ENCODE peak calls at places on chromosome 18, in nine cellular contexts. One of them, this sample, is unnamed.
A peak's percentile ranks its signal among the peaks of the same experiment; 100 is the strongest.

GRCh38 chr18:3099327-3099726 is 86.4 kb upstream of the LPIN2 start:
- DNase-seq in T-helper 9 cell: no peak
- DNase-seq in stimulated activated naive B cell treated with anti-CD40 and anti-IgM and Interleukin-4, amounts not matched to agents 10 μg/mL and 1 μg/mL and 100 μg/mL, for 72 hours: no peak
- DNase-seq in SW 1271: no peak
- DNase-seq in esophagus squamous epithelium: no peak
- DNase-seq in effector CD4-positive, alpha-beta T cell: no peak
- DNase-seq in Karpas-422: no peak
- DNase-seq in HL-60: no peak
- DNase-seq in hippocampal formation: no peak
- DNase-seq in this sample: no peak

GRCh38 chr18:56298935-56299334 is 339.5 kb downstream of the TXNL1 start:
- DNase-seq in T-helper 9 cell: no peak
- DNase-seq in stimulated activated naive B cell treated with anti-CD40 and anti-IgM and Interleukin-4, amounts not matched to agents 10 μg/mL and 1 μg/mL and 100 μg/mL, for 72 hours: no peak
- DNase-seq in SW 1271: no peak
- DNase-seq in esophagus squamous epithelium: no peak
- DNase-seq in effector CD4-positive, alpha-beta T cell: no peak
- DNase-seq in Karpas-422: no peak
- DNase-seq in HL-60: no peak
- DNase-seq in hippocampal formation: no peak
- DNase-seq in this sample: no peak

GRCh38 chr18:63477972-63478371 is 1.2 kb downstream of the SERPINB5 start:
- DNase-seq in T-helper 9 cell: no peak
- DNase-seq in stimulated activated naive B cell treated with anti-CD40 and anti-IgM and Interleukin-4, amounts not matched to agents 10 μg/mL and 1 μg/mL and 100 μg/mL, for 72 hours: no peak
- DNase-seq in SW 1271: no peak
- DNase-seq in esophagus squamous epithelium: no peak
- DNase-seq in effector CD4-positive, alpha-beta T cell: no peak
- DNase-seq in Karpas-422: no peak
- DNase-seq in HL-60: no peak
- DNase-seq in hippocampal formation: no peak
- DNase-seq in this sample: no peak

GRCh38 chr18:39453882-39454281 is 1888.3 kb upstream of the CELF4 start:
- DNase-seq in T-helper 9 cell: no peak
- DNase-seq in stimulated activated naive B cell treated with anti-CD40 and anti-IgM and Interleukin-4, amounts not matched to agents 10 μg/mL and 1 μg/mL and 100 μg/mL, for 72 hours: no peak
- DNase-seq in SW 1271: no peak
- DNase-seq in esophagus squamous epithelium: no peak
- DNase-seq in effector CD4-positive, alpha-beta T cell: no peak
- DNase-seq in Karpas-422: no peak
- DNase-seq in HL-60: no peak
- DNase-seq in hippocampal formation: no peak
- DNase-seq in this sample: no peak

GRCh38 chr18:62521588-62521987 is 1.2 kb upstream of the ZCCHC2 start:
- DNase-seq in T-helper 9 cell: no peak
- DNase-seq in stimulated activated naive B cell treated with anti-CD40 and anti-IgM and Interleukin-4, amounts not matched to agents 10 μg/mL and 1 μg/mL and 100 μg/mL, for 72 hours: no peak
- DNase-seq in SW 1271: no peak
- DNase-seq in esophagus squamous epithelium: no peak
- DNase-seq in effector CD4-positive, alpha-beta T cell: no peak
- DNase-seq in Karpas-422: no peak
- DNase-seq in HL-60: no peak
- DNase-seq in hippocampal formation: no peak
- DNase-seq in this sample: no peak

GRCh38 chr18:70907673-70908072 is 618.8 kb downstream of the SOCS6 start:
- DNase-seq in T-helper 9 cell: no peak
- DNase-seq in stimulated activated naive B cell treated with anti-CD40 and anti-IgM and Interleukin-4, amounts not matched to agents 10 μg/mL and 1 μg/mL and 100 μg/mL, for 72 hours: no peak
- DNase-seq in SW 1271: no peak
- DNase-seq in esophagus squamous epithelium: no peak
- DNase-seq in effector CD4-positive, alpha-beta T cell: no peak
- DNase-seq in Karpas-422: no peak
- DNase-seq in HL-60: no peak
- DNase-seq in hippocampal formation: peak; percentile 4
- DNase-seq in this sample: no peak

GRCh38 chr18:8261651-8262091 is 347.6 kb upstream of the RAB12 start:
- DNase-seq in T-helper 9 cell: no peak
- DNase-seq in stimulated activated naive B cell treated with anti-CD40 and anti-IgM and Interleukin-4, amounts not matched to agents 10 μg/mL and 1 μg/mL and 100 μg/mL, for 72 hours: no peak
- DNase-seq in SW 1271: no peak
- DNase-seq in esophagus squamous epithelium: no peak
- DNase-seq in effector CD4-positive, alpha-beta T cell: no peak
- DNase-seq in Karpas-422: no peak
- DNase-seq in HL-60: no peak
- DNase-seq in hippocampal formation: no peak
- DNase-seq in this sample: no peak

GRCh38 chr18:8525692-8526091 is 83.5 kb upstream of the RAB12 start:
- DNase-seq in T-helper 9 cell: no peak
- DNase-seq in stimulated activated naive B cell treated with anti-CD40 and anti-IgM and Interleukin-4, amounts not matched to agents 10 μg/mL and 1 μg/mL and 100 μg/mL, for 72 hours: no peak
- DNase-seq in SW 1271: no peak
- DNase-seq in esophagus squamous epithelium: no peak
- DNase-seq in effector CD4-positive, alpha-beta T cell: no peak
- DNase-seq in Karpas-422: no peak
- DNase-seq in HL-60: peak; percentile 31
- DNase-seq in hippocampal formation: no peak
- DNase-seq in this sample: no peak

GRCh38 chr18:13889661-13890060 is 25.7 kb downstream of the MC2R start:
- DNase-seq in T-helper 9 cell: no peak
- DNase-seq in stimulated activated naive B cell treated with anti-CD40 and anti-IgM and Interleukin-4, amounts not matched to agents 10 μg/mL and 1 μg/mL and 100 μg/mL, for 72 hours: no peak
- DNase-seq in SW 1271: no peak
- DNase-seq in esophagus squamous epithelium: no peak
- DNase-seq in effector CD4-positive, alpha-beta T cell: no peak
- DNase-seq in Karpas-422: no peak
- DNase-seq in HL-60: no peak
- DNase-seq in hippocampal formation: no peak
- DNase-seq in this sample: no peak

GRCh38 chr18:41783065-41783818 is 171.8 kb upstream of the PIK3C3 start:
- DNase-seq in T-helper 9 cell: no peak
- DNase-seq in stimulated activated naive B cell treated with anti-CD40 and anti-IgM and Interleukin-4, amounts not matched to agents 10 μg/mL and 1 μg/mL and 100 μg/mL, for 72 hours: no peak
- DNase-seq in SW 1271: no peak
- DNase-seq in esophagus squamous epithelium: no peak
- DNase-seq in effector CD4-positive, alpha-beta T cell: no peak
- DNase-seq in Karpas-422: no peak
- DNase-seq in HL-60: no peak
- DNase-seq in hippocampal formation: no peak
- DNase-seq in this sample: no peak

GRCh38 chr18:64207818-64208217 is 58.9 kb upstream of the LINC00305 start:
- DNase-seq in T-helper 9 cell: no peak
- DNase-seq in stimulated activated naive B cell treated with anti-CD40 and anti-IgM and Interleukin-4, amounts not matched to agents 10 μg/mL and 1 μg/mL and 100 μg/mL, for 72 hours: no peak
- DNase-seq in SW 1271: no peak
- DNase-seq in esophagus squamous epithelium: no peak
- DNase-seq in effector CD4-positive, alpha-beta T cell: no peak
- DNase-seq in Karpas-422: no peak
- DNase-seq in HL-60: no peak
- DNase-seq in hippocampal formation: no peak
- DNase-seq in this sample: no peak

GRCh38 chr18:50456285-50456684 is 81.4 kb downstream of the SKA1 start:
- DNase-seq in T-helper 9 cell: no peak
- DNase-seq in stimulated activated naive B cell treated with anti-CD40 and anti-IgM and Interleukin-4, amounts not matched to agents 10 μg/mL and 1 μg/mL and 100 μg/mL, for 72 hours: no peak
- DNase-seq in SW 1271: no peak
- DNase-seq in esophagus squamous epithelium: no peak
- DNase-seq in effector CD4-positive, alpha-beta T cell: no peak
- DNase-seq in Karpas-422: no peak
- DNase-seq in HL-60: no peak
- DNase-seq in hippocampal formation: no peak
- DNase-seq in this sample: no peak

This sample was measured in T-helper 2 cell.